ENCODE peak calls at places on chromosomes 13 and 19, in four cellular contexts. Q is K562, U is PC-3, S is mammary epithelial cell. T is an unnamed sample.
A peak's percentile ranks its signal among the peaks of the same experiment; 100 is the strongest.

GRCh38 chr13:90272356-90272755 is 1075.1 kb upstream of the MIR17HG start:
- DNase-seq in Q (no peak), U (peak; percentile 32), S (peak; percentile 85), T (no peak)

GRCh38 chr13:44079413-44080205 is 199.9 kb downstream of the LACC1 start:
- DNase-seq in Q (no peak), U (no peak), S (no peak), T (no peak)

GRCh38 chr19:3699071-3699740 is 1.1 kb downstream of the PIP5K1C start:
- DNase-seq in Q (peak; percentile 62), U (peak; percentile 24), S (peak; percentile 50), T (peak; percentile 49)

GRCh38 chr19:18109731-18110671 is 12.4 kb downstream of the MAST3 start:
- DNase-seq in Q (peak; percentile 81), U (peak; percentile 29), S (no peak), T (peak; percentile 42)

GRCh38 chr19:3293560-3293959 is 69.1 kb downstream of the CELF5 start:
- DNase-seq in Q (no peak), U (no peak), S (no peak), T (no peak)

GRCh38 chr13:112012004-112012704 is 54.8 kb upstream of the SOX1 start:
- DNase-seq in Q (no peak), U (no peak), S (no peak), T (no peak)

GRCh38 chr13:105365831-105366230 is 1169.6 kb downstream of the EFNB2 start:
- DNase-seq in Q (no peak), U (no peak), S (peak; percentile 17), T (peak; percentile 68)

GRCh38 chr13:37375071-37375470 is 223.5 kb downstream of the POSTN start:
- DNase-seq in Q (no peak), U (peak; percentile 22), S (peak; percentile 50), T (no peak)

GRCh38 chr13:113499936-113500335 is 9.4 kb upstream of the DCUN1D2 start:
- DNase-seq in Q (no peak), U (peak; percentile 16), S (peak; percentile 3), T (no peak)

GRCh38 chr13:99178636-99179035 is 22.0 kb upstream of the UBAC2 start:
- DNase-seq in Q (no peak), U (no peak), S (no peak), T (peak; percentile 68)

GRCh38 chr19:30224689-30225606 is 147.2 kb upstream of the ZNF536 start:
- DNase-seq in Q (no peak), U (no peak), S (no peak), T (no peak)

GRCh38 chr13:51453308-51453958 is 597 bp upstream of the INTS6 start:
- DNase-seq in Q (peak; percentile 74), U (no peak), S (no peak), T (peak; percentile 87)

GRCh38 chr13:26811636-26812035 is 51.0 kb upstream of the GPR12 start:
- DNase-seq in Q (no peak), U (no peak), S (no peak), T (no peak)

GRCh38 chr13:94236876-94237275 is 242.6 kb downstream of the DCT start:
- DNase-seq in Q (no peak), U (no peak), S (no peak), T (no peak)

GRCh38 chr13:73803997-73804396 is 330.2 kb downstream of the KLF12 start:
- DNase-seq in Q (no peak), U (peak; percentile 62), S (peak; percentile 56), T (no peak)

GRCh38 chr19:1063030-1063908 is 3.7 kb upstream of the ARHGAP45 start:
- DNase-seq in Q (peak; percentile 87), U (peak; percentile 29), S (no peak), T (peak; percentile 54)

GRCh38 chr13:38922170-38922569 is 68.5 kb downstream of the STOML3 start:
- DNase-seq in Q (no peak), U (no peak), S (no peak), T (no peak)
- H2AFZ ChIP-seq in Q (no peak overlapping the region), U (no peak overlapping the region), S (peak overlapping the region; percentile 84), T (no peak overlapping the region)

GRCh38 chr19:50777830-50778303 is 7.6 kb downstream of the GPR32 start:
- DNase-seq in Q (no peak), U (no peak), S (peak; percentile 28), T (peak; percentile 69)
- TF ChIP-seq EZH2 in Q (no peak), U (no peak), S (no peak), T (peak; percentile 75)

GRCh38 chr19:12711187-12711586 is 12.5 kb downstream of the TNPO2 start:
- DNase-seq in Q (no peak), U (no peak), S (no peak), T (no peak)
- H3K36me3 ChIP-seq in Q (peaks cover 88% of the 10 kb centered on the region), U (peaks cover 74% of the 10 kb centered on the region), S (peaks cover 48% of the 10 kb centered on the region), T (peaks cover 88% of the 10 kb centered on the region)

DNA sequence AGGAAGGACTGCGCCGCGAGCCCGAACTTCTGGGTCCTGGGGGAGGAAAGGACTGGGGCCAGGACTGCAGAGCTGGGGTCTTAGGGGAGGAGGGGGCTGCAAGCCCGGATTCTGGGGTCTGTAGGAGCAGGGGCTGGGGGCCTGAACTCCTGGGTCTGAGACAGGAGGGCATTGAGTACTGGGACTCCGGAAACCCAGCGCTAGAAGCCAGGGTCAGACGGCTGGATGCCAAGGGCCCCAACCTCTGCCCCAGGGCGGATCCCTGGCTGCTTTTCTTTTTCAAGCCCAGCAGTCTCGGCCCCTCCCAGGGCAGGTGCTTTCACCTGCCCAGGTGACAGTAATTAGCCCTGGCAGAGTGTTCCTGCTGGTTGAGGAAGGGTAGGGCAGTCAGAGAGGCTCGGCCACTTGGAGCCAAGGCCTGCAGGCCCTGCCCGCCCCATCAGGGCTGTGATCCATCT is 2.3 kb downstream of the MYH14 start:
- DNase-seq in Q (no peak), U (no peak), S (no peak), T (no peak)
- H2AFZ ChIP-seq in Q (no peak overlapping the region), U (peak overlapping the region; percentile 75), S (no peak overlapping the region), T (no peak overlapping the region)

GRCh38 chr19:53882391-53883050 is 524 bp downstream of the PRKCG start:
- DNase-seq in Q (no peak), U (no peak), S (no peak), T (no peak)
- TF ChIP-seq EZH2 in Q (no peak), U (no peak), S (no peak), T (no peak)

GRCh38 chr13:49343255-49343654 is 95.5 kb downstream of the CDADC1 start:
- DNase-seq in Q (peak; percentile 21), U (no peak), S (no peak), T (no peak)

GRCh38 chr13:49341517-49341916 is 93.8 kb downstream of the CDADC1 start:
- DNase-seq in Q (no peak), U (no peak), S (no peak), T (no peak)

GRCh38 chr13:49340161-49340560 is 92.4 kb downstream of the CDADC1 start:
- DNase-seq in Q (no peak), U (no peak), S (no peak), T (no peak)

GRCh38 chr13:49342404-49342803 is 94.7 kb downstream of the CDADC1 start:
- DNase-seq in Q (no peak), U (no peak), S (no peak), T (no peak)

GRCh38 chr13:49341941-49342340 is 94.2 kb downstream of the CDADC1 start:
- DNase-seq in Q (no peak), U (no peak), S (no peak), T (no peak)
- H3K36me3 ChIP-seq in Q (no peaks in the 10 kb centered on the region), U (no peaks in the 10 kb centered on the region), S (no peaks in the 10 kb centered on the region), T (no peaks in the 10 kb centered on the region)

DNA sequence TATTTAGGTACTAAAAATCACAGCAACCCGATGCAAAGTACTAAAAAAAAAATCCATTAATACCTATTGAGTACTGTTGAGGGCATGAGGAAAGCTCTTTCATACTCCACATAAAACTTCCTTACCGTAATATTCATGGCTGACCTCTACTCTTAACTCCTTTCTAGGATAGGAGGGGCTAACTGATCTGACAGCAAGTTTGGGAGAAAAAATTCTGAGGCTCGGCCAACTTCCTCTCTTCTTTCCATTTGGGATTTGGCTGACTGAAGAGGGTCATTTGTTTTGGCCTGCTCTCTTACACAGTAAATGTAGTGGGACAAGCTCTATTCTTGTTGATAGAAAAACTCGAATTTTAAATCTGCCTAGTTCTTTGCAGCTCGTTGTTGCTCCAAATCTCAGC is 9.4 kb upstream of the USPL1 start:
- DNase-seq in Q (no peak), U (no peak), S (no peak), T (no peak)
- H2AFZ ChIP-seq in Q (no peak overlapping the region), U (no peak overlapping the region), S (no peak overlapping the region), T (no peak overlapping the region)

T was measured in DND-41.